ENCODE peak calls at places on chromosomes 16 and 17, in six cellular contexts. E is HEK293T, W is DMS153, L is HS-5, A is NCI-H1105, J is hypothalamus. D is an unnamed sample.

GRCh38 chr17:19376799-19377198 is 1.5 kb upstream of the MAPK7 start:
- DNase-seq in E (no peak), A (peak), J (no peak), W (no peak), L (no peak), D (no peak)

GRCh38 chr16:65305588-65305987 is 183.7 kb upstream of the CDH11 start:
- DNase-seq in L (no peak), W (no peak), J (no peak), A (no peak), E (no peak), D (no peak)

GRCh38 chr17:45231481-45232116 is 9.9 kb downstream of the FMNL1 start:
- DNase-seq in J (no peak), E (peak), L (no peak), A (no peak), W (no peak), D (no peak)

GRCh38 chr17:73753751-73754496 is 109.7 kb upstream of the SDK2 start:
- DNase-seq in L (no peak), E (no peak), A (no peak), J (no peak), W (no peak), D (no peak)

GRCh38 chr17:6651483-6652452 is at the start of the genes C17orf100 and MED31:
- DNase-seq in J (peak), L (peak), A (peak), E (peak), W (peak), D (no peak)

GRCh38 chr17:42421479-42422332 is 1.4 kb downstream of the CAVIN1 start:
- DNase-seq in A (no peak), J (no peak), E (peak), W (no peak), L (no peak), D (no peak)

GRCh38 chr17:82489117-82489516 is 30.4 kb upstream of the FOXK2 start:
- DNase-seq in W (no peak), J (peak), E (no peak), A (no peak), L (no peak), D (no peak)

GRCh38 chr17:39553326-39553945 is 54.3 kb downstream of the NEUROD2 start:
- DNase-seq in W (no peak), L (no peak), J (peak), E (no peak), A (no peak), D (peak)

GRCh38 chr16:75578212-75578611 is 12.0 kb downstream of the GABARAPL2 start:
- DNase-seq in J (no peak), A (no peak), W (no peak), E (no peak), L (no peak), D (no peak)

GRCh38 chr16:58336332-58337089 is 41.7 kb upstream of the PRSS54 start:
- DNase-seq in E (peak), W (peak), L (peak), J (peak), A (peak), D (peak)

GRCh38 chr17:74237321-74237720 is 23.9 kb downstream of the TTYH2 start:
- DNase-seq in E (no peak), A (no peak), W (no peak), L (no peak), J (no peak), D (no peak)

GRCh38 chr17:59425085-59425901 is 93.8 kb downstream of the YPEL2 start:
- DNase-seq in J (no peak), W (no peak), L (no peak), A (no peak), E (no peak), D (no peak)

GRCh38 chr17:68161644-68162428 is 86.0 kb upstream of the AMZ2 start:
- DNase-seq in A (no peak), W (no peak), E (no peak), L (no peak), J (no peak), D (no peak)

GRCh38 chr17:67359960-67360817 is 6.2 kb downstream of the PSMD12 start:
- DNase-seq in W (peak), A (no peak), E (no peak), L (no peak), J (no peak), D (no peak)

GRCh38 chr16:42069-42457 is 11.3 kb downstream of the POLR3K start:
- DNase-seq in W (no peak), A (no peak), J (no peak), L (no peak), E (no peak), D (no peak)

GRCh38 chr17:42142371-42142896 is 12.4 kb downstream of the RAB5C start:
- DNase-seq in E (no peak), L (peak), J (peak), W (no peak), A (no peak), D (no peak)

GRCh38 chr17:76139801-76140660 is 1.0 kb downstream of the FOXJ1 start:
- DNase-seq in E (no peak), L (no peak), A (peak), J (no peak), W (peak), D (no peak)

GRCh38 chr16:90061437-90061836 is 15.7 kb downstream of the PRDM7 start:
- DNase-seq in E (no peak), A (no peak), W (no peak), J (no peak), L (no peak), D (no peak)

GRCh38 chr17:45972531-45972930 is 26.5 kb upstream of the STH start:
- DNase-seq in J (no peak), A (no peak), L (no peak), W (no peak), E (no peak), D (no peak)

GRCh38 chr16:13062219-13062618 is 160.8 kb downstream of the SHISA9 start:
- DNase-seq in E (no peak), A (no peak), W (no peak), L (no peak), J (no peak), D (no peak)

GRCh38 chr17:6454495-6455320 is 10.5 kb downstream of the PIMREG start:
- DNase-seq in E (no peak), A (no peak), L (no peak), J (no peak), W (no peak), D (no peak)

GRCh38 chr16:26951950-26952349 is 114.8 kb upstream of the C16orf82 start:
- DNase-seq in E (no peak), A (no peak), W (no peak), J (no peak), L (no peak), D (no peak)

GRCh38 chr17:14116263-14117024 is 47.1 kb downstream of the COX10 start:
- DNase-seq in E (no peak), A (no peak), W (no peak), J (no peak), L (no peak), D (no peak)

GRCh38 chr16:85805442-85806045 is 6.0 kb downstream of the COX4I1 start:
- DNase-seq in L (no peak), E (no peak), A (no peak), W (no peak), J (no peak), D (no peak)

GRCh38 chr17:43900183-43900857 is 7.0 kb downstream of the MPP2 start:
- DNase-seq in A (peak), L (peak), W (peak), E (peak), J (peak), D (peak)

GRCh38 chr17:71900830-71901229 is 220.0 kb upstream of the SOX9 start:
- DNase-seq in J (no peak), A (no peak), W (no peak), E (no peak), L (peak), D (peak)

GRCh38 chr16:47731252-47731651 is 270.1 kb downstream of the PHKB start:
- DNase-seq in W (no peak), J (no peak), L (no peak), E (no peak), A (no peak), D (peak)

GRCh38 chr16:88390760-88391496 is 8.2 kb downstream of the ZNF469 start:
- DNase-seq in A (no peak), L (no peak), J (no peak), W (no peak), E (no peak), D (no peak)

GRCh38 chr17:18219016-18219415 is 6.4 kb upstream of the LLGL1 start:
- DNase-seq in E (no peak), J (no peak), W (no peak), A (no peak), L (no peak), D (no peak)